ENCODE peak calls at places on chromosomes 1 and 21, in nine cellular contexts. One of them, this sample, is unnamed.

GRCh38 chr1:25572708-25573590 is 29.5 kb downstream of the LDLRAP1 start:
- DNase-seq in mammary epithelial cell: peak
- DNase-seq in SK-N-SH: peak
- DNase-seq in neuronal stem cell: no peak
- DNase-seq in neural progenitor cell: peak
- DNase-seq in fibroblast of lung: peak
- DNase-seq in osteoblast: peak
- DNase-seq in OCI-LY7: peak
- DNase-seq in PC-3: peak
- DNase-seq in this sample: peak

GRCh38 chr1:171254859-171255258 is 6.6 kb downstream of the FMO1 start:
- DNase-seq in neuronal stem cell: no peak
- DNase-seq in SK-N-SH: no peak
- DNase-seq in osteoblast: peak
- DNase-seq in neural progenitor cell: no peak
- DNase-seq in fibroblast of lung: peak
- DNase-seq in OCI-LY7: no peak
- DNase-seq in PC-3: peak
- DNase-seq in mammary epithelial cell: peak
- DNase-seq in this sample: peak

GRCh38 chr1:156591432-156592157 is at the start of gene NAXE:
- DNase-seq in osteoblast: peak
- DNase-seq in neuronal stem cell: peak
- DNase-seq in SK-N-SH: peak
- DNase-seq in PC-3: peak
- DNase-seq in neural progenitor cell: peak
- DNase-seq in OCI-LY7: peak
- DNase-seq in fibroblast of lung: peak
- DNase-seq in mammary epithelial cell: peak
- DNase-seq in this sample: peak

GRCh38 chr1:196317535-196318522 is 290.4 kb downstream of the KCNT2 start:
- DNase-seq in OCI-LY7: peak
- DNase-seq in PC-3: peak
- DNase-seq in neuronal stem cell: peak
- DNase-seq in mammary epithelial cell: peak
- DNase-seq in SK-N-SH: no peak
- DNase-seq in neural progenitor cell: peak
- DNase-seq in osteoblast: no peak
- DNase-seq in fibroblast of lung: peak
- DNase-seq in this sample: peak

GRCh38 chr1:9315411-9316079 is 22.9 kb downstream of the SPSB1 start:
- DNase-seq in neuronal stem cell: no peak
- DNase-seq in mammary epithelial cell: peak
- DNase-seq in PC-3: no peak
- DNase-seq in fibroblast of lung: peak
- DNase-seq in OCI-LY7: no peak
- DNase-seq in SK-N-SH: no peak
- DNase-seq in osteoblast: peak
- DNase-seq in neural progenitor cell: no peak
- DNase-seq in this sample: peak

GRCh38 chr1:23251812-23252211 is 34.5 kb upstream of the HTR1D start:
- DNase-seq in osteoblast: no peak
- DNase-seq in PC-3: no peak
- DNase-seq in mammary epithelial cell: no peak
- DNase-seq in neuronal stem cell: no peak
- DNase-seq in OCI-LY7: no peak
- DNase-seq in neural progenitor cell: no peak
- DNase-seq in fibroblast of lung: peak
- DNase-seq in SK-N-SH: no peak
- DNase-seq in this sample: peak

GRCh38 chr1:232571523-232571922 is 58.4 kb downstream of the SIPA1L2 start:
- DNase-seq in SK-N-SH: no peak
- DNase-seq in osteoblast: no peak
- DNase-seq in neuronal stem cell: no peak
- DNase-seq in OCI-LY7: peak
- DNase-seq in fibroblast of lung: peak
- DNase-seq in mammary epithelial cell: peak
- DNase-seq in neural progenitor cell: no peak
- DNase-seq in PC-3: peak
- DNase-seq in this sample: peak

GRCh38 chr1:16905112-16905855 is 9.5 kb downstream of the RNU1-2 start:
- DNase-seq in fibroblast of lung: peak
- DNase-seq in osteoblast: peak
- DNase-seq in PC-3: peak
- DNase-seq in neuronal stem cell: peak
- DNase-seq in OCI-LY7: peak
- DNase-seq in neural progenitor cell: peak
- DNase-seq in SK-N-SH: no peak
- DNase-seq in mammary epithelial cell: peak
- DNase-seq in this sample: peak

GRCh38 chr1:161770250-161770649 is 4.1 kb downstream of the ATF6 start:
- DNase-seq in fibroblast of lung: no peak
- DNase-seq in mammary epithelial cell: no peak
- DNase-seq in neural progenitor cell: no peak
- DNase-seq in PC-3: no peak
- DNase-seq in SK-N-SH: no peak
- DNase-seq in OCI-LY7: no peak
- DNase-seq in osteoblast: no peak
- DNase-seq in neuronal stem cell: no peak
- DNase-seq in this sample: no peak

GRCh38 chr1:185917646-185918045 is 183.5 kb downstream of the HMCN1 start:
- DNase-seq in osteoblast: peak
- DNase-seq in fibroblast of lung: peak
- DNase-seq in PC-3: peak
- DNase-seq in OCI-LY7: no peak
- DNase-seq in neural progenitor cell: peak
- DNase-seq in mammary epithelial cell: peak
- DNase-seq in neuronal stem cell: peak
- DNase-seq in SK-N-SH: no peak
- DNase-seq in this sample: peak

GRCh38 chr1:246860401-246860800 is 71.3 kb downstream of the AHCTF1 start:
- DNase-seq in fibroblast of lung: peak
- DNase-seq in neuronal stem cell: no peak
- DNase-seq in neural progenitor cell: no peak
- DNase-seq in mammary epithelial cell: no peak
- DNase-seq in PC-3: no peak
- DNase-seq in SK-N-SH: no peak
- DNase-seq in osteoblast: no peak
- DNase-seq in OCI-LY7: no peak
- DNase-seq in this sample: no peak

GRCh38 chr1:193411771-193412170 is 225.4 kb upstream of the B3GALT2 start:
- DNase-seq in mammary epithelial cell: no peak
- DNase-seq in neural progenitor cell: no peak
- DNase-seq in fibroblast of lung: no peak
- DNase-seq in PC-3: no peak
- DNase-seq in osteoblast: no peak
- DNase-seq in SK-N-SH: no peak
- DNase-seq in OCI-LY7: no peak
- DNase-seq in neuronal stem cell: no peak
- DNase-seq in this sample: no peak

GRCh38 chr1:193413376-193413775 is 227.0 kb upstream of the B3GALT2 start:
- DNase-seq in fibroblast of lung: no peak
- DNase-seq in neuronal stem cell: no peak
- DNase-seq in SK-N-SH: no peak
- DNase-seq in mammary epithelial cell: no peak
- DNase-seq in osteoblast: no peak
- DNase-seq in neural progenitor cell: no peak
- DNase-seq in PC-3: no peak
- DNase-seq in OCI-LY7: no peak
- DNase-seq in this sample: no peak

GRCh38 chr1:193408782-193409293 is 222.4 kb upstream of the B3GALT2 start:
- DNase-seq in osteoblast: peak
- DNase-seq in mammary epithelial cell: peak
- DNase-seq in PC-3: no peak
- DNase-seq in neural progenitor cell: peak
- DNase-seq in fibroblast of lung: peak
- DNase-seq in neuronal stem cell: no peak
- DNase-seq in SK-N-SH: no peak
- DNase-seq in OCI-LY7: no peak
- DNase-seq in this sample: peak

GRCh38 chr1:193416226-193416625 is 229.8 kb upstream of the B3GALT2 start:
- DNase-seq in fibroblast of lung: no peak
- DNase-seq in neuronal stem cell: no peak
- DNase-seq in SK-N-SH: no peak
- DNase-seq in PC-3: no peak
- DNase-seq in neural progenitor cell: no peak
- DNase-seq in osteoblast: no peak
- DNase-seq in OCI-LY7: no peak
- DNase-seq in mammary epithelial cell: no peak
- DNase-seq in this sample: no peak

DNA sequence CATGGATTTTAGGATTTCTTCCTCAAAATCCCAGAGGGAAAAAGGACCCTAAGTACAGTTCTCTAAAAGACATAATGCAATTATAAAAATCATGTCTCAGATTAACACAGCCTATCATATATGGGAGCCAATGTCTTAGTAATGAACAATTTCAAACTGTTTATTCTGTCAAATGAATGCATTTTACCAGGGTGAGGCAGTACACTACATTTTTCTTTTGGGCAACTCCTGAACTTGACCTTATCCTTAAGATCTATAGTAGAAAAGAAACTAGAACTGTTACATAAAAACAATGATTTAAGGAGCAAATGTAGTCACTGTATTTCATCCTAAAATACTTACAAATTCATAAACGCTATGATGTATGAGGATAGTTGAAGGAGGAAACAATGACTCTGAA is 226.3 kb upstream of the B3GALT2 start:
- DNase-seq in neuronal stem cell: no peak
- DNase-seq in mammary epithelial cell: no peak
- DNase-seq in osteoblast: no peak
- DNase-seq in fibroblast of lung: no peak
- DNase-seq in PC-3: no peak
- DNase-seq in neural progenitor cell: no peak
- DNase-seq in SK-N-SH: no peak
- DNase-seq in OCI-LY7: no peak
- DNase-seq in this sample: no peak
- H2AFZ ChIP-seq in neuronal stem cell: no peak
- H2AFZ ChIP-seq in mammary epithelial cell: no peak
- H2AFZ ChIP-seq in osteoblast: no peak
- H2AFZ ChIP-seq in fibroblast of lung: no peak
- H2AFZ ChIP-seq in PC-3: no peak
- H2AFZ ChIP-seq in neural progenitor cell: no peak
- H2AFZ ChIP-seq in SK-N-SH: no peak
- H2AFZ ChIP-seq in OCI-LY7: no peak
- H2AFZ ChIP-seq in this sample: peak

DNA sequence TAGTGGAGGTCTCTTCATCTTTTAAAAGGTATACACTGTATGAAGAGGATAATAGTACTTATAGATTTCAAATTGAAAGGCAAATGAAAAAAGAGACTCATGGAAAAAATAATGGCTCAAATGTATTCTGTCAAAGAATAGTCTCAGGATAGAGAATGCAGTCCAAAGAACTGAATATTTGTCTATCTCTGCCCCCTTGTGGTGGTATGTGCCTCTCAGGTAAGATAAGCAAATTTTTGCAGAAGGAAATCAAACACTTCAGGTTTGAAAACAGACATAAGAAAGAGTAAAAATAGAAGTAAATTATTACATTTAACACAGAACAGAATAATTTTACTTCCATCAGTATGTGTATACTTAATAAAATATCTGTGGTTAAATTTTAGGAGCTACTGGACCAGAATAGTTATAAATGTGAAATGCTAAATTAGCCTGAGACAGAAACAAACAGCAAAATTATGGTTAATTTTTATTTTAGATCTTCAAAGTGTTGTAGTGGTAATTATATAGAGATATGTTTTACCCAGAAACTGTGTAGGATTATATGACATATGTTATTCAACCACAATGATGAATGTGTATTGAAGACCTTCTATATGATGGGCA is 164.4 kb upstream of the PALMD start:
- DNase-seq in neural progenitor cell: peak
- DNase-seq in OCI-LY7: peak
- DNase-seq in osteoblast: peak
- DNase-seq in neuronal stem cell: peak
- DNase-seq in fibroblast of lung: peak
- DNase-seq in mammary epithelial cell: peak
- DNase-seq in SK-N-SH: peak
- DNase-seq in PC-3: peak
- DNase-seq in this sample: peak
- H2AFZ ChIP-seq in neural progenitor cell: no peak
- H2AFZ ChIP-seq in OCI-LY7: no peak
- H2AFZ ChIP-seq in osteoblast: no peak
- H2AFZ ChIP-seq in neuronal stem cell: no peak
- H2AFZ ChIP-seq in fibroblast of lung: no peak
- H2AFZ ChIP-seq in mammary epithelial cell: no peak
- H2AFZ ChIP-seq in SK-N-SH: no peak
- H2AFZ ChIP-seq in PC-3: no peak
- H2AFZ ChIP-seq in this sample: no peak

GRCh38 chr1:150149490-150150453 is at the start of gene PLEKHO1:
- DNase-seq in mammary epithelial cell: peak
- DNase-seq in PC-3: peak
- DNase-seq in SK-N-SH: peak
- DNase-seq in OCI-LY7: peak
- DNase-seq in fibroblast of lung: peak
- DNase-seq in osteoblast: peak
- DNase-seq in neuronal stem cell: peak
- DNase-seq in neural progenitor cell: peak
- DNase-seq in this sample: peak
- H2AFZ ChIP-seq in mammary epithelial cell: peak
- H2AFZ ChIP-seq in PC-3: peak
- H2AFZ ChIP-seq in SK-N-SH: peak
- H2AFZ ChIP-seq in OCI-LY7: peak
- H2AFZ ChIP-seq in fibroblast of lung: peak
- H2AFZ ChIP-seq in osteoblast: peak
- H2AFZ ChIP-seq in neuronal stem cell: peak
- H2AFZ ChIP-seq in neural progenitor cell: peak
- H2AFZ ChIP-seq in this sample: peak

GRCh38 chr21:27735699-27736098 is 768.8 kb upstream of the ADAMTS5 start:
- DNase-seq in SK-N-SH: no peak
- DNase-seq in PC-3: no peak
- DNase-seq in neuronal stem cell: no peak
- DNase-seq in fibroblast of lung: no peak
- DNase-seq in neural progenitor cell: no peak
- DNase-seq in mammary epithelial cell: no peak
- DNase-seq in osteoblast: no peak
- DNase-seq in OCI-LY7: no peak
- DNase-seq in this sample: no peak

GRCh38 chr21:27739187-27739586 is 772.3 kb upstream of the ADAMTS5 start:
- DNase-seq in osteoblast: no peak
- DNase-seq in neuronal stem cell: no peak
- DNase-seq in PC-3: no peak
- DNase-seq in SK-N-SH: no peak
- DNase-seq in fibroblast of lung: no peak
- DNase-seq in neural progenitor cell: no peak
- DNase-seq in OCI-LY7: no peak
- DNase-seq in mammary epithelial cell: no peak
- DNase-seq in this sample: no peak

GRCh38 chr21:27741736-27742135 is 774.8 kb upstream of the ADAMTS5 start:
- DNase-seq in neuronal stem cell: no peak
- DNase-seq in OCI-LY7: no peak
- DNase-seq in SK-N-SH: no peak
- DNase-seq in fibroblast of lung: no peak
- DNase-seq in neural progenitor cell: no peak
- DNase-seq in PC-3: no peak
- DNase-seq in mammary epithelial cell: no peak
- DNase-seq in osteoblast: no peak
- DNase-seq in this sample: peak

GRCh38 chr21:27743971-27744564 is 777.2 kb upstream of the ADAMTS5 start:
- DNase-seq in mammary epithelial cell: no peak
- DNase-seq in OCI-LY7: no peak
- DNase-seq in PC-3: no peak
- DNase-seq in SK-N-SH: no peak
- DNase-seq in neural progenitor cell: no peak
- DNase-seq in osteoblast: no peak
- DNase-seq in neuronal stem cell: no peak
- DNase-seq in fibroblast of lung: no peak
- DNase-seq in this sample: no peak

GRCh38 chr21:27740084-27740483 is 773.2 kb upstream of the ADAMTS5 start:
- DNase-seq in PC-3: no peak
- DNase-seq in mammary epithelial cell: no peak
- DNase-seq in fibroblast of lung: no peak
- DNase-seq in neural progenitor cell: no peak
- DNase-seq in neuronal stem cell: no peak
- DNase-seq in osteoblast: no peak
- DNase-seq in OCI-LY7: no peak
- DNase-seq in SK-N-SH: no peak
- DNase-seq in this sample: no peak
- H2AFZ ChIP-seq in PC-3: no peak
- H2AFZ ChIP-seq in mammary epithelial cell: peak
- H2AFZ ChIP-seq in fibroblast of lung: no peak
- H2AFZ ChIP-seq in neural progenitor cell: no peak
- H2AFZ ChIP-seq in neuronal stem cell: no peak
- H2AFZ ChIP-seq in osteoblast: peak
- H2AFZ ChIP-seq in OCI-LY7: no peak
- H2AFZ ChIP-seq in SK-N-SH: no peak
- H2AFZ ChIP-seq in this sample: no peak

This sample was measured in GM23248.